ENCODE peak calls at places on chromosome 14, in seven cellular contexts. X is CD8-positive, alpha-beta memory T cell; N is mammary epithelial cell; U is body of pancreas; W is fibroblast of lung; I is thyroid gland; R is iPS DF 6.9. S is an unnamed sample. For H3K4me1 and H3K36me3, the result is how much of the 10 kb centered on the place peaks cover.

GRCh38 chr14:57725399-57726077 is 140.4 kb downstream of the SLC35F4 start:
- DNase-seq in R (no peak), W (no peak), I (no peak), U (no peak), X (no peak), N (peak), S (no peak)

GRCh38 chr14:100755649-100756048 is 29.0 kb downstream of the DLK1 start:
- DNase-seq in R (no peak), W (peak), X (no peak), N (peak), U (no peak), I (no peak), S (no peak)

GRCh38 chr14:103444837-103445524 is 59.8 kb downstream of the MARK3 start:
- DNase-seq in W (peak), I (no peak), R (no peak), U (no peak), X (no peak), N (no peak), S (no peak)

GRCh38 chr14:39367387-39367751 is 64.9 kb downstream of the FBXO33 start:
- DNase-seq in W (no peak), X (no peak), N (no peak), I (no peak), R (no peak), U (no peak), S (no peak)

GRCh38 chr14:103520657-103521437 is 1.8 kb downstream of the CKB start:
- DNase-seq in N (peak), I (peak), U (peak), X (peak), R (no peak), W (peak), S (peak)

GRCh38 chr14:97432586-97432985 is 635.4 kb downstream of the VRK1 start:
- DNase-seq in R (no peak), X (no peak), U (no peak), W (no peak), I (no peak), N (no peak), S (no peak)

GRCh38 chr14:50527970-50528369 is 4.4 kb downstream of the MAP4K5 start:
- DNase-seq in X (no peak), R (no peak), U (no peak), W (no peak), N (peak), I (no peak), S (no peak)

GRCh38 chr14:51733147-51733546 is 81.4 kb downstream of the FRMD6 start:
- DNase-seq in U (no peak), N (no peak), R (no peak), I (no peak), X (no peak), W (no peak), S (no peak)

GRCh38 chr14:22210906-22211305 is 378.1 kb downstream of the DAD1 start:
- DNase-seq in R (no peak), U (no peak), I (no peak), X (no peak), W (no peak), N (peak), S (no peak)

GRCh38 chr14:56334458-56334857 is 216.2 kb downstream of the PELI2 start:
- DNase-seq in N (no peak), I (no peak), X (no peak), U (no peak), W (peak), R (no peak), S (no peak)

GRCh38 chr14:56004807-56005579 is 113.2 kb upstream of the PELI2 start:
- DNase-seq in N (no peak), I (peak), X (no peak), U (peak), R (peak), W (peak), S (peak)

GRCh38 chr14:54450535-54450934 is 9.4 kb upstream of the CNIH1 start:
- DNase-seq in N (peak), X (no peak), W (peak), U (no peak), I (no peak), R (no peak), S (no peak)

GRCh38 chr14:34007902-34008301 is 57.0 kb upstream of the EGLN3 start:
- DNase-seq in R (no peak), I (no peak), X (no peak), W (no peak), U (no peak), N (no peak), S (no peak)

GRCh38 chr14:99378782-99379214 is 101.9 kb downstream of the SETD3 start:
- DNase-seq in W (peak), N (peak), R (no peak), X (no peak), U (no peak), I (no peak), S (no peak)

GRCh38 chr14:90522585-90523191 is 125.9 kb downstream of the CALM1 start:
- DNase-seq in W (no peak), I (peak), N (no peak), R (no peak), X (no peak), U (peak), S (peak)

GRCh38 chr14:22836301-22837058 is at the start of gene MMP14:
- DNase-seq in I (peak), N (peak), U (peak), X (no peak), W (peak), R (no peak), S (peak)

GRCh38 chr14:104639889-104640548 is 35.4 kb upstream of the TMEM179 start:
- DNase-seq in X (peak), U (peak), W (peak), I (peak), N (peak), R (peak), S (peak)

GRCh38 chr14:103105580-103106168 is 11.1 kb downstream of the EXOC3L4 start:
- DNase-seq in R (no peak), W (no peak), N (no peak), X (no peak), U (no peak), I (no peak), S (peak)

GRCh38 chr14:99148861-99149610 is 123.0 kb downstream of the BCL11B start:
- DNase-seq in R (no peak), W (no peak), X (no peak), N (no peak), U (no peak), I (no peak), S (no peak)

GRCh38 chr14:21455592-21455911 is 371 bp downstream of the CHD8 start:
- DNase-seq in R (no peak), W (no peak), U (no peak), I (no peak), X (no peak), N (peak), S (no peak)

GRCh38 chr14:105374389-105374788 is 23.9 kb upstream of the TEX22 start:
- DNase-seq in W (no peak), X (no peak), I (peak), R (no peak), U (no peak), N (peak), S (no peak)

GRCh38 chr14:26709019-26709418 is 111.2 kb upstream of the NOVA1 start:
- DNase-seq in I (no peak), N (no peak), W (peak), X (no peak), U (no peak), R (no peak), S (no peak)

GRCh38 chr14:88380405-88380804 is 5.1 kb upstream of the SPATA7 start:
- DNase-seq in X (no peak), U (no peak), W (peak), R (no peak), N (no peak), I (no peak), S (no peak)

GRCh38 chr14:56199095-56199975 is 81.1 kb downstream of the PELI2 start:
- DNase-seq in X (no peak), U (no peak), I (peak), R (no peak), N (peak), W (peak), S (no peak)

GRCh38 chr14:72638021-72638420 is 255.9 kb downstream of the DPF3 start:
- DNase-seq in X (no peak), R (no peak), N (peak), U (no peak), I (no peak), W (peak), S (no peak)

GRCh38 chr14:38504175-38504574 is 248.3 kb upstream of the CLEC14A start:
- DNase-seq in X (no peak), W (no peak), U (no peak), R (no peak), N (no peak), I (no peak), S (no peak)

GRCh38 chr14:35355981-35356839 is 48.3 kb downstream of the NFKBIA start:
- DNase-seq in N (no peak), W (no peak), X (no peak), U (peak), R (no peak), I (peak), S (peak)

GRCh38 chr14:69713976-69714716 is 52.8 kb upstream of the SRSF5 start:
- DNase-seq in R (no peak), N (no peak), U (no peak), W (no peak), X (no peak), I (no peak), S (no peak)
- H3K4me1 ChIP-seq in R (under half), N (half or more), U (under half), W (under half), X (under half), I (half or more), S (under half)

GRCh38 chr14:101873401-101873800 is 91.0 kb upstream of the DYNC1H1 start:
- DNase-seq in U (no peak), X (no peak), N (no peak), I (no peak), W (no peak), R (no peak), S (no peak)
- H3K4me3 ChIP-seq in U (no peak), X (no peak), N (no peak), I (no peak), W (no peak), R (no peak), S (no peak)

DNA sequence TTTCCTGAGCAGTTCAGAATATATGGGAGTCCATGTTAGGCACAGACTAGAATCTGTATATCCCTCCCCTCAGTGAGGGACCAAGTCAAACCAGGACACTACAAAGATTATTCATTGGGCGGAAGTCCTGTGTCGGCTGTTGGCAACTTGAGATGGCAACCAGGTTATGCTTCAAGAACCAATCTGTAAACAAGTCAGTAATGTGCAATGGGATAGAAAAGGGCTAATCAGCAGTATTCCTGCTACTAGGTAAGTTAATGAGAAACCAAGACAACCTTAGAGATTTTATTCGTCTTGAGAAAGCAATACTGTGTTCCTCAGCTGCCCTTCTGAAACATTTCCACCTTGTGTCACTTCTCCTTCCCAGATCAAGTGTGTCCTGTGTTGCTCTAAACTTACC is 26.4 kb downstream of the ARG2 start:
- DNase-seq in W (no peak), N (no peak), I (no peak), R (no peak), X (no peak), U (no peak), S (no peak)
- H3K36me3 ChIP-seq in W (under half), N (under half), I (under half), R (under half), X (under half), U (under half), S (under half)

DNA sequence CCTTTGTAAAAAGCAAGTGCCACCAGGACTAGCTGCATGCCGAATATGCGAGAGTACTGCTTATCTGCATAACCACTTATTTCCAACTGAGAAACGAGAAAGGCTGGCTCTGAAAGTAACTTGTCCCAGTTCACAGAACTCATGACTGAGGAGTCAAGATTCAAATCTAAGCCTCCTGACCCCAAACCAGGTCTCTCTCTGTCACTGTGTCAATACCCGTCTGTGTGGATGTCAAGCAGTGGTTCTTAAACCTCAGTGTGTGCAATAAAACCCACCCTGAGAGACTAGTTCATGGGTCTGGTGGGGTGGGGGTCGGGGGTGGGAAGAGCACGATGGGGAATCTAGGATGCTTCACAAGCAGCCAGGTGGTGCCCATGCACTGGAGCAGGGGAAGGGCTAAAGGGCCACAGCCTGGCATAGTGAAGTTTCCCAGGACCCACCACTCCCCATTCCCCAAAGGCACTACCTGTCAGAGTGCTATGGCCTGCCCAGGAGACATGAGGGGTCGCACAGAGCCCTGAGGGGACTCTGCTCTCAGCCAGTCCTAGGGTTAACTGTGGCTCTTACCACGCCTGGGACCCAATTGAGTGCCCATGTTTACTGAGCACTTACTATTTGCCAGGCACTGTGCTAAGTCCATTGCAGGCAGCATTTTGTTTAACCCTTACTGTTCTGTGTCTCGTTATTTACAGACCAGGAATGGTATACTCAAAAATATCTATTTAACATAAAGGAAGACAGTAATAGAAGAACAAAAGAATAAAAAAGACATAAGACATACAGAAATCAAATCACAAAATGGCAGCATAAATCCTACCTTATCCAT is 33.4 kb upstream of the PNMA1 start:
- DNase-seq in U (no peak), N (no peak), I (no peak), X (no peak), W (no peak), R (no peak), S (no peak)
- H3K4me1 ChIP-seq in U (half or more), N (half or more), I (half or more), X (half or more), W (half or more), R (under half), S (half or more)

DNA sequence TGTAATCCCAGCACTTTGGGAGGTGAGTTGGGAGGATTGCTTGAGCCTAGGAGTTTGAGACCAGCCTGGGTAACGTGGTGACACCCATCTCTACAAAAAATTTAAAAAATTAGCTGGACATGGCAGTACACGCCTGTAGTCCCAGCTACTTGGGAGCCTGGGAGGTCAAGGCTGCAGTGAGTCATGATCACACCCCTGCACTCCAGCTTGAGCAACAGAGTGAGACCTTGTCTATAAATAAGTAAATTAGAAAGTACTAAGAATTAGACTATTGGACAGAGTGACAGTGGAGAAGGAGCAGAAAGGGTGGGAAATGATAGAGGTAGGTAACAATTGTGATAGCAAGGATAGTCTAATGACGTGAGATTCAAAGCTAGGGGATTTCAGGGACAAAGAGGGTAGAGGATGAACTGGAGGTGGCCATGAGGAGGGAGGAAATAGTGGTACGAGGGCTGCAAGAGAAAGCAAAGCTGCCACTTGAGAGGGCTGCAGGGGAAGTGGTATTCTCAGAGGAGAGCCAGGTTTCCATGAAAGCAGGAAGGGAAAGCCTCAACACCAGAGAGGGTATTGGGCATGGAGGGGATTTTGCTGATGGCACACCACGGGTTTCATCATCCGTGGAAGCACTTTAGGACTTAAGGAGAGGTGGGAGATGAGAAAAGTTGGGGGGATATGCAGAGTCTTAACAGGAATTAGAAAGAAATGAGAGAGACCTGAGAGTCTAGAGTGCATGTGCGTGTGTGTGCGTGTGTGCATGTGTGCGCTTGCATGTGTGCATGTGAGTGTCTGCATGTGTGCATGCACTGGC is 85.6 kb downstream of the SYNE2 start:
- DNase-seq in X (no peak), U (no peak), R (no peak), I (peak), W (no peak), N (peak), S (no peak)
- H3K4me3 ChIP-seq in X (peak), U (no peak), R (no peak), I (no peak), W (no peak), N (no peak), S (no peak)

GRCh38 chr14:24189059-24189375 is 401 bp upstream of the IPO4 start:
- DNase-seq in U (no peak), W (no peak), I (no peak), R (no peak), N (no peak), X (no peak), S (no peak)

GRCh38 chr14:24185741-24186140 is 2.9 kb downstream of the IPO4 start:
- DNase-seq in U (no peak), I (no peak), R (no peak), X (no peak), N (no peak), W (no peak), S (no peak)

GRCh38 chr14:24186831-24187537 is 1.6 kb downstream of the IPO4 start:
- DNase-seq in R (no peak), I (no peak), W (no peak), N (no peak), U (no peak), X (no peak), S (no peak)

GRCh38 chr14:24188251-24189058 is at the start of gene IPO4:
- DNase-seq in X (peak), W (peak), I (peak), U (peak), N (peak), R (peak), S (peak)

GRCh38 chr14:24187538-24187915 is 1.1 kb downstream of the IPO4 start:
- DNase-seq in I (no peak), W (no peak), U (no peak), R (no peak), X (no peak), N (no peak), S (no peak)
- H3K36me3 ChIP-seq in I (half or more), W (under half), U (under half), R (under half), X (under half), N (under half), S (under half)

GRCh38 chr14:61704554-61704953 is 9.2 kb downstream of the HIF1A start:
- DNase-seq in W (no peak), N (no peak), X (no peak), I (no peak), R (no peak), U (no peak), S (no peak)
- H3K4me1 ChIP-seq in W (under half), N (under half), X (under half), I (under half), R (under half), U (under half), S (under half)

DNA sequence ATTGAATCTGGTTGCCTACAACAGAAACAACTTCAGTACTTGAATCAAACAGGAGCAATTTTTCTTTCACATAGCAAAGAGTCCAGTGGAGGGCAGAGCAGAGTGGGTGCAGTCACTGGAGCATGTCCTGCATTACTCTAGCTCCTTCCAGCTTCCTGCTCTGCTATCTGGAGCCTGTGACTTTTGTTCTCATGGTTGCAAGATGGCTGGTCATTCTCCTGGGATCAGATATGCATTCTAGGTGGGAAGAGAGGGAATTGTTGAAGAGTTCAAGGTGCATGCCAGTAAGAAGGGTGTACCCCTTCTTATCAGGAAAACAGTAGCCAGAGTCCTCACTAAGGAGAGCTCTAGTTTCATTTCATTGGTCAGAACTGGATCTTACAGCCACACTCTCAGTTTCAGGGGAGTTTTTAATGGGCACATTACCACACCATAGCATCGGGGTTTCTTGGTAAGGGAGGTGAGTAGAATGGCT is 8.0 kb downstream of the IFT43 start:
- DNase-seq in U (no peak), I (peak), W (no peak), N (no peak), R (no peak), X (no peak), S (no peak)
- H3K4me3 ChIP-seq in U (no peak), I (no peak), W (no peak), N (no peak), R (no peak), X (no peak), S (no peak)

GRCh38 chr14:71071042-71071441 is 163.8 kb downstream of the PCNX1 start:
- DNase-seq in I (no peak), R (no peak), U (no peak), N (no peak), X (no peak), W (no peak), S (no peak)

GRCh38 chr14:71078481-71078880 is 171.2 kb downstream of the PCNX1 start:
- DNase-seq in X (no peak), U (no peak), W (no peak), N (no peak), R (no peak), I (no peak), S (no peak)

GRCh38 chr14:71076472-71076871 is 169.2 kb downstream of the PCNX1 start:
- DNase-seq in W (no peak), X (no peak), U (no peak), I (no peak), N (peak), R (no peak), S (no peak)
- H3K36me3 ChIP-seq in W (under half), X (under half), U (under half), I (under half), N (under half), R (under half), S (under half)

GRCh38 chr14:96320605-96321004 is 42.5 kb downstream of the ATG2B start:
- DNase-seq in X (no peak), N (no peak), I (no peak), W (no peak), U (no peak), R (no peak), S (no peak)

GRCh38 chr14:96318836-96319235 is 44.3 kb downstream of the ATG2B start:
- DNase-seq in R (no peak), W (no peak), U (no peak), X (no peak), I (no peak), N (no peak), S (no peak)

GRCh38 chr14:96324219-96324618 is 38.9 kb downstream of the ATG2B start:
- DNase-seq in R (no peak), X (no peak), W (no peak), N (no peak), I (no peak), U (no peak), S (no peak)
- H3K4me1 ChIP-seq in R (under half), X (under half), W (under half), N (under half), I (under half), U (under half), S (under half)